ENCODE peak calls at places on chromosomes 13 and 19, in ten cellular contexts. One of them, this sample, is unnamed.

GRCh38 chr13:114141261-114141996 is 9.0 kb upstream of the RASA3 start:
- DNase-seq in stimulated activated CD4-positive, alpha-beta T cell treated with anti-CD3 and anti-CD28 coated beads, Interleukin-2, amount 100 ng/mL, for 48 hours: no peak
- DNase-seq in HFFc6: no peak
- DNase-seq in progenitor cell of endocrine pancreas: no peak
- DNase-seq in fibroblast of the aortic adventitia: no peak
- DNase-seq in left colon: no peak
- DNase-seq in activated effector memory CD4-positive, alpha-beta T cell treated with anti-CD3 and anti-CD28 coated beads, Interleukin-2, amount 50 U/mL, for 16 hours: peak
- DNase-seq in CD4-positive, alpha-beta memory T cell: no peak
- DNase-seq in CD8-positive, alpha-beta memory T cell: no peak
- DNase-seq in iPS DF 6.9: no peak
- DNase-seq in this sample: no peak

GRCh38 chr13:91108315-91108714 is 239.2 kb upstream of the MIR17HG start:
- DNase-seq in HFFc6: no peak
- DNase-seq in iPS DF 6.9: no peak
- DNase-seq in CD4-positive, alpha-beta memory T cell: no peak
- DNase-seq in activated effector memory CD4-positive, alpha-beta T cell treated with anti-CD3 and anti-CD28 coated beads, Interleukin-2, amount 50 U/mL, for 16 hours: no peak
- DNase-seq in CD8-positive, alpha-beta memory T cell: no peak
- DNase-seq in left colon: no peak
- DNase-seq in stimulated activated CD4-positive, alpha-beta T cell treated with anti-CD3 and anti-CD28 coated beads, Interleukin-2, amount 100 ng/mL, for 48 hours: no peak
- DNase-seq in progenitor cell of endocrine pancreas: no peak
- DNase-seq in fibroblast of the aortic adventitia: no peak
- DNase-seq in this sample: no peak

GRCh38 chr13:99431927-99432636 is 69.2 kb upstream of the TM9SF2 start:
- DNase-seq in progenitor cell of endocrine pancreas: no peak
- DNase-seq in HFFc6: no peak
- DNase-seq in CD4-positive, alpha-beta memory T cell: no peak
- DNase-seq in CD8-positive, alpha-beta memory T cell: peak
- DNase-seq in left colon: no peak
- DNase-seq in fibroblast of the aortic adventitia: peak
- DNase-seq in iPS DF 6.9: no peak
- DNase-seq in stimulated activated CD4-positive, alpha-beta T cell treated with anti-CD3 and anti-CD28 coated beads, Interleukin-2, amount 100 ng/mL, for 48 hours: no peak
- DNase-seq in activated effector memory CD4-positive, alpha-beta T cell treated with anti-CD3 and anti-CD28 coated beads, Interleukin-2, amount 50 U/mL, for 16 hours: no peak
- DNase-seq in this sample: peak

GRCh38 chr13:58620171-58620570 is 988.6 kb downstream of the PCDH17 start:
- DNase-seq in fibroblast of the aortic adventitia: no peak
- DNase-seq in CD8-positive, alpha-beta memory T cell: no peak
- DNase-seq in progenitor cell of endocrine pancreas: no peak
- DNase-seq in HFFc6: no peak
- DNase-seq in stimulated activated CD4-positive, alpha-beta T cell treated with anti-CD3 and anti-CD28 coated beads, Interleukin-2, amount 100 ng/mL, for 48 hours: no peak
- DNase-seq in CD4-positive, alpha-beta memory T cell: no peak
- DNase-seq in iPS DF 6.9: no peak
- DNase-seq in activated effector memory CD4-positive, alpha-beta T cell treated with anti-CD3 and anti-CD28 coated beads, Interleukin-2, amount 50 U/mL, for 16 hours: no peak
- DNase-seq in left colon: no peak
- DNase-seq in this sample: no peak

GRCh38 chr13:91270031-91270430 is 77.5 kb upstream of the MIR17HG start:
- DNase-seq in CD8-positive, alpha-beta memory T cell: no peak
- DNase-seq in CD4-positive, alpha-beta memory T cell: no peak
- DNase-seq in activated effector memory CD4-positive, alpha-beta T cell treated with anti-CD3 and anti-CD28 coated beads, Interleukin-2, amount 50 U/mL, for 16 hours: no peak
- DNase-seq in progenitor cell of endocrine pancreas: no peak
- DNase-seq in fibroblast of the aortic adventitia: no peak
- DNase-seq in stimulated activated CD4-positive, alpha-beta T cell treated with anti-CD3 and anti-CD28 coated beads, Interleukin-2, amount 100 ng/mL, for 48 hours: no peak
- DNase-seq in HFFc6: no peak
- DNase-seq in left colon: no peak
- DNase-seq in iPS DF 6.9: no peak
- DNase-seq in this sample: no peak

GRCh38 chr19:38667552-38668205 is 20.2 kb downstream of the ACTN4 start:
- DNase-seq in HFFc6: peak
- DNase-seq in CD4-positive, alpha-beta memory T cell: no peak
- DNase-seq in iPS DF 6.9: no peak
- DNase-seq in progenitor cell of endocrine pancreas: no peak
- DNase-seq in stimulated activated CD4-positive, alpha-beta T cell treated with anti-CD3 and anti-CD28 coated beads, Interleukin-2, amount 100 ng/mL, for 48 hours: no peak
- DNase-seq in CD8-positive, alpha-beta memory T cell: no peak
- DNase-seq in left colon: no peak
- DNase-seq in activated effector memory CD4-positive, alpha-beta T cell treated with anti-CD3 and anti-CD28 coated beads, Interleukin-2, amount 50 U/mL, for 16 hours: no peak
- DNase-seq in fibroblast of the aortic adventitia: peak
- DNase-seq in this sample: no peak

GRCh38 chr19:7883796-7884570 is 4.3 kb upstream of the LRRC8E start:
- DNase-seq in CD4-positive, alpha-beta memory T cell: no peak
- DNase-seq in iPS DF 6.9: no peak
- DNase-seq in progenitor cell of endocrine pancreas: no peak
- DNase-seq in stimulated activated CD4-positive, alpha-beta T cell treated with anti-CD3 and anti-CD28 coated beads, Interleukin-2, amount 100 ng/mL, for 48 hours: no peak
- DNase-seq in left colon: no peak
- DNase-seq in CD8-positive, alpha-beta memory T cell: no peak
- DNase-seq in activated effector memory CD4-positive, alpha-beta T cell treated with anti-CD3 and anti-CD28 coated beads, Interleukin-2, amount 50 U/mL, for 16 hours: no peak
- DNase-seq in HFFc6: peak
- DNase-seq in fibroblast of the aortic adventitia: peak
- DNase-seq in this sample: no peak

GRCh38 chr13:50069255-50069654 is 54.0 kb downstream of the KCNRG start:
- DNase-seq in iPS DF 6.9: no peak
- DNase-seq in left colon: no peak
- DNase-seq in activated effector memory CD4-positive, alpha-beta T cell treated with anti-CD3 and anti-CD28 coated beads, Interleukin-2, amount 50 U/mL, for 16 hours: no peak
- DNase-seq in CD8-positive, alpha-beta memory T cell: no peak
- DNase-seq in stimulated activated CD4-positive, alpha-beta T cell treated with anti-CD3 and anti-CD28 coated beads, Interleukin-2, amount 100 ng/mL, for 48 hours: no peak
- DNase-seq in CD4-positive, alpha-beta memory T cell: no peak
- DNase-seq in fibroblast of the aortic adventitia: peak
- DNase-seq in progenitor cell of endocrine pancreas: no peak
- DNase-seq in HFFc6: no peak
- DNase-seq in this sample: no peak

GRCh38 chr19:2376784-2377519 is 16.9 kb downstream of the TMPRSS9 start:
- DNase-seq in activated effector memory CD4-positive, alpha-beta T cell treated with anti-CD3 and anti-CD28 coated beads, Interleukin-2, amount 50 U/mL, for 16 hours: no peak
- DNase-seq in fibroblast of the aortic adventitia: no peak
- DNase-seq in left colon: no peak
- DNase-seq in HFFc6: no peak
- DNase-seq in CD8-positive, alpha-beta memory T cell: no peak
- DNase-seq in iPS DF 6.9: no peak
- DNase-seq in CD4-positive, alpha-beta memory T cell: no peak
- DNase-seq in stimulated activated CD4-positive, alpha-beta T cell treated with anti-CD3 and anti-CD28 coated beads, Interleukin-2, amount 100 ng/mL, for 48 hours: no peak
- DNase-seq in progenitor cell of endocrine pancreas: no peak
- DNase-seq in this sample: no peak

GRCh38 chr19:44748426-44749254 is at the start of gene BCL3:
- DNase-seq in iPS DF 6.9: no peak
- DNase-seq in CD8-positive, alpha-beta memory T cell: peak
- DNase-seq in HFFc6: no peak
- DNase-seq in CD4-positive, alpha-beta memory T cell: peak
- DNase-seq in left colon: peak
- DNase-seq in stimulated activated CD4-positive, alpha-beta T cell treated with anti-CD3 and anti-CD28 coated beads, Interleukin-2, amount 100 ng/mL, for 48 hours: peak
- DNase-seq in fibroblast of the aortic adventitia: no peak
- DNase-seq in progenitor cell of endocrine pancreas: no peak
- DNase-seq in activated effector memory CD4-positive, alpha-beta T cell treated with anti-CD3 and anti-CD28 coated beads, Interleukin-2, amount 50 U/mL, for 16 hours: peak
- DNase-seq in this sample: peak

GRCh38 chr13:112842343-112842856 is 126.6 kb upstream of the MCF2L start:
- DNase-seq in fibroblast of the aortic adventitia: peak
- DNase-seq in iPS DF 6.9: no peak
- DNase-seq in CD8-positive, alpha-beta memory T cell: no peak
- DNase-seq in activated effector memory CD4-positive, alpha-beta T cell treated with anti-CD3 and anti-CD28 coated beads, Interleukin-2, amount 50 U/mL, for 16 hours: no peak
- DNase-seq in CD4-positive, alpha-beta memory T cell: no peak
- DNase-seq in stimulated activated CD4-positive, alpha-beta T cell treated with anti-CD3 and anti-CD28 coated beads, Interleukin-2, amount 100 ng/mL, for 48 hours: no peak
- DNase-seq in HFFc6: no peak
- DNase-seq in progenitor cell of endocrine pancreas: no peak
- DNase-seq in left colon: no peak
- DNase-seq in this sample: no peak

GRCh38 chr19:18794029-18794313 is 2.9 kb upstream of the COMP start:
- DNase-seq in HFFc6: no peak
- DNase-seq in activated effector memory CD4-positive, alpha-beta T cell treated with anti-CD3 and anti-CD28 coated beads, Interleukin-2, amount 50 U/mL, for 16 hours: no peak
- DNase-seq in left colon: no peak
- DNase-seq in stimulated activated CD4-positive, alpha-beta T cell treated with anti-CD3 and anti-CD28 coated beads, Interleukin-2, amount 100 ng/mL, for 48 hours: no peak
- DNase-seq in CD8-positive, alpha-beta memory T cell: no peak
- DNase-seq in progenitor cell of endocrine pancreas: no peak
- DNase-seq in iPS DF 6.9: no peak
- DNase-seq in fibroblast of the aortic adventitia: no peak
- DNase-seq in CD4-positive, alpha-beta memory T cell: no peak
- DNase-seq in this sample: no peak

This sample was measured in immature natural killer cell.